ENCODE peak calls at places on chromosomes 13 and 19, in ten cellular contexts. N is HFF-Myc; M is esophagus squamous epithelium; Y is A549; K is posterior cingulate gyrus; P is stimulated activated CD8-positive, alpha-beta memory T cell treated with anti-CD3 and anti-CD28 coated beads, Interleukin-4, amount 100 ng/mL, for 4 hours; W is memory B cell; Z is NCI-H1436 treated with DMSO at 0.1 percent for 48 hours; A is AG04450; H is NCI-H774. T is an unnamed sample.

GRCh38 chr13:90276208-90276607 is 1071.3 kb upstream of the MIR17HG start:
- DNase-seq in N (no peak), M (no peak), Y (no peak), K (no peak), P (no peak), W (no peak), Z (no peak), A (no peak), H (no peak), T (no peak)

GRCh38 chr19:37334179-37335071 is 36.5 kb upstream of the ZNF527 start:
- DNase-seq in N (peak), M (peak), Y (no peak), K (peak), P (peak), W (peak), Z (no peak), A (peak), H (peak), T (peak)

GRCh38 chr13:84031120-84031519 is 148.8 kb upstream of the SLITRK1 start:
- DNase-seq in N (no peak), M (no peak), Y (no peak), K (no peak), P (no peak), W (no peak), Z (no peak), A (no peak), H (no peak), T (no peak)

GRCh38 chr13:39376088-39376487 is 226.9 kb downstream of the LHFPL6 start:
- DNase-seq in N (no peak), M (no peak), Y (no peak), K (no peak), P (no peak), W (no peak), Z (no peak), A (no peak), H (no peak), T (no peak)

GRCh38 chr19:38255759-38256052 is 468 bp downstream of the PPP1R14A start:
- DNase-seq in N (no peak), M (no peak), Y (no peak), K (no peak), P (no peak), W (no peak), Z (no peak), A (no peak), H (no peak), T (no peak)

GRCh38 chr13:51360489-51360888 is 21.0 kb downstream of the SERPINE3 start:
- DNase-seq in N (no peak), M (no peak), Y (no peak), K (no peak), P (no peak), W (no peak), Z (no peak), A (no peak), H (no peak), T (no peak)

GRCh38 chr19:28705008-28705407 is 507.9 kb downstream of the UQCRFS1 start:
- DNase-seq in N (peak), M (no peak), Y (peak), K (no peak), P (no peak), W (no peak), Z (no peak), A (peak), H (no peak), T (no peak)

GRCh38 chr13:44004881-44005280 is 125.2 kb downstream of the LACC1 start:
- DNase-seq in N (peak), M (no peak), Y (no peak), K (no peak), P (no peak), W (no peak), Z (no peak), A (peak), H (no peak), T (no peak)

GRCh38 chr19:6429419-6430221 is 3.9 kb downstream of the SLC25A41 start:
- DNase-seq in N (no peak), M (no peak), Y (no peak), K (peak), P (no peak), W (no peak), Z (no peak), A (no peak), H (no peak), T (no peak)

GRCh38 chr19:30280018-30280417 is 92.2 kb upstream of the ZNF536 start:
- DNase-seq in N (no peak), M (no peak), Y (no peak), K (no peak), P (no peak), W (no peak), Z (no peak), A (no peak), H (no peak), T (no peak)

GRCh38 chr19:8512115-8512967 is 1.6 kb downstream of the ZNF414 start:
- DNase-seq in N (no peak), M (no peak), Y (peak), K (no peak), P (no peak), W (no peak), Z (no peak), A (no peak), H (peak), T (no peak)

GRCh38 chr13:73938375-73939070 is 195.7 kb downstream of the KLF12 start:
- DNase-seq in N (peak), M (no peak), Y (peak), K (no peak), P (no peak), W (no peak), Z (no peak), A (peak), H (no peak), T (peak)

GRCh38 chr13:23817833-23818232 is 71.4 kb downstream of the MIPEP start:
- DNase-seq in N (no peak), M (no peak), Y (no peak), K (no peak), P (no peak), W (no peak), Z (no peak), A (no peak), H (no peak), T (no peak)

GRCh38 chr19:31179471-31179852 is 169.8 kb downstream of the TSHZ3 start:
- DNase-seq in N (no peak), M (no peak), Y (no peak), K (no peak), P (no peak), W (no peak), Z (no peak), A (no peak), H (no peak), T (no peak)

GRCh38 chr19:5057860-5058259 is 88.9 kb downstream of the KDM4B start:
- DNase-seq in N (no peak), M (no peak), Y (peak), K (no peak), P (no peak), W (no peak), Z (no peak), A (no peak), H (no peak), T (no peak)

GRCh38 chr13:111402441-111402840 is 82.0 kb downstream of the TEX29 start:
- DNase-seq in N (no peak), M (no peak), Y (no peak), K (peak), P (no peak), W (no peak), Z (no peak), A (no peak), H (no peak), T (no peak)

GRCh38 chr19:55640577-55641375 is at the start of gene ZNF580:
- DNase-seq in N (no peak), M (no peak), Y (peak), K (peak), P (no peak), W (peak), Z (no peak), A (no peak), H (peak), T (no peak)

GRCh38 chr13:97429681-97430081 is 4.3 kb upstream of the RAP2A start:
- DNase-seq in N (no peak), M (no peak), Y (no peak), K (peak), P (no peak), W (no peak), Z (no peak), A (no peak), H (no peak), T (no peak)

GRCh38 chr19:10544242-10544752 is 593 bp downstream of the ATG4D start:
- DNase-seq in N (no peak), M (no peak), Y (no peak), K (no peak), P (no peak), W (no peak), Z (no peak), A (no peak), H (no peak), T (no peak)

GRCh38 chr19:39293394-39293793 is 2.8 kb upstream of the IFNL1 start:
- DNase-seq in N (no peak), M (no peak), Y (no peak), K (no peak), P (no peak), W (no peak), Z (no peak), A (no peak), H (no peak), T (no peak)

GRCh38 chr19:18330865-18331264 is 8.0 kb upstream of the LSM4 start:
- DNase-seq in N (no peak), M (no peak), Y (no peak), K (no peak), P (no peak), W (no peak), Z (no peak), A (no peak), H (no peak), T (no peak)

GRCh38 chr13:20672772-20673171 is 30.7 kb upstream of the IL17D start:
- DNase-seq in N (no peak), M (no peak), Y (no peak), K (no peak), P (no peak), W (no peak), Z (no peak), A (peak), H (no peak), T (no peak)

GRCh38 chr19:28023064-28023463 is 1189.9 kb downstream of the UQCRFS1 start:
- DNase-seq in N (no peak), M (no peak), Y (no peak), K (no peak), P (no peak), W (no peak), Z (no peak), A (no peak), H (no peak), T (no peak)

GRCh38 chr19:33580026-33580644 is 41.6 kb upstream of the CHST8 start:
- DNase-seq in N (no peak), M (no peak), Y (no peak), K (no peak), P (no peak), W (no peak), Z (no peak), A (no peak), H (peak), T (no peak)

GRCh38 chr13:109203587-109203986 is 574.2 kb downstream of the MYO16 start:
- DNase-seq in N (no peak), M (no peak), Y (no peak), K (no peak), P (no peak), W (no peak), Z (no peak), A (no peak), H (no peak), T (no peak)

GRCh38 chr13:49716615-49717014 is 25.3 kb upstream of the EBPL start:
- DNase-seq in N (no peak), M (no peak), Y (no peak), K (no peak), P (no peak), W (no peak), Z (no peak), A (no peak), H (no peak), T (no peak)

GRCh38 chr13:33153421-33154381 is 131.9 kb downstream of the STARD13 start:
- DNase-seq in N (no peak), M (no peak), Y (no peak), K (no peak), P (no peak), W (no peak), Z (no peak), A (no peak), H (no peak), T (peak)

GRCh38 chr13:114005206-114005720 is 31.4 kb upstream of the C13orf46 start:
- DNase-seq in N (no peak), M (no peak), Y (no peak), K (peak), P (no peak), W (no peak), Z (no peak), A (no peak), H (no peak), T (peak)

GRCh38 chr19:58575183-58576041 is 2.3 kb upstream of the MZF1 start:
- DNase-seq in N (peak), M (no peak), Y (peak), K (peak), P (no peak), W (peak), Z (no peak), A (peak), H (no peak), T (no peak)

GRCh38 chr19:52664461-52664860 is 26.3 kb upstream of the ZNF83 start:
- DNase-seq in N (no peak), M (no peak), Y (no peak), K (no peak), P (no peak), W (no peak), Z (no peak), A (no peak), H (no peak), T (no peak)

GRCh38 chr13:22757530-22758120 is 423.2 kb upstream of the SGCG start:
- DNase-seq in N (no peak), M (no peak), Y (peak), K (no peak), P (no peak), W (no peak), Z (no peak), A (no peak), H (no peak), T (no peak)

GRCh38 chr19:9362905-9363304 is at the start of gene ZNF177:
- DNase-seq in N (no peak), M (no peak), Y (no peak), K (peak), P (no peak), W (no peak), Z (no peak), A (no peak), H (no peak), T (no peak)

GRCh38 chr13:101523732-101524131 is 71.3 kb downstream of the ITGBL1 start:
- DNase-seq in N (peak), M (no peak), Y (no peak), K (no peak), P (no peak), W (no peak), Z (no peak), A (peak), H (no peak), T (no peak)

GRCh38 chr19:33438016-33438671 is 64.6 kb downstream of the CEBPG start:
- DNase-seq in N (no peak), M (no peak), Y (no peak), K (peak), P (no peak), W (no peak), Z (no peak), A (no peak), H (no peak), T (no peak)

GRCh38 chr13:110108348-110109139 is 198.4 kb downstream of the COL4A1 start:
- DNase-seq in N (peak), M (no peak), Y (peak), K (peak), P (no peak), W (no peak), Z (peak), A (peak), H (peak), T (no peak)

GRCh38 chr13:53112522-53112921 is 83.9 kb downstream of the OLFM4 start:
- DNase-seq in N (no peak), M (no peak), Y (no peak), K (no peak), P (no peak), W (no peak), Z (peak), A (no peak), H (peak), T (no peak)

GRCh38 chr19:50190439-50190891 is 13.0 kb upstream of the MYH14 start:
- DNase-seq in N (no peak), M (no peak), Y (no peak), K (no peak), P (no peak), W (no peak), Z (no peak), A (no peak), H (no peak), T (no peak)

T was measured in glomerular endothelial cell.